ENCODE peak calls at places on chromosome 3, in ten cellular contexts. One of them, this sample, is unnamed.

GRCh38 chr3:126541628-126542339 is 16.9 kb downstream of the C3orf22 start:
- DNase-seq in breast epithelium: peak
- DNase-seq in GM12864: no peak
- DNase-seq in astrocyte: no peak
- DNase-seq in kidney epithelial cell: no peak
- DNase-seq in lung: no peak
- DNase-seq in pancreas: no peak
- DNase-seq in endothelial cell of umbilical vein: no peak
- DNase-seq in psoas muscle: no peak
- DNase-seq in CD8-positive, alpha-beta T cell: no peak
- DNase-seq in this sample: no peak

GRCh38 chr3:175146258-175146657 is 287.1 kb downstream of the NAALADL2 start:
- DNase-seq in lung: no peak
- DNase-seq in endothelial cell of umbilical vein: peak
- DNase-seq in astrocyte: no peak
- DNase-seq in breast epithelium: no peak
- DNase-seq in psoas muscle: no peak
- DNase-seq in CD8-positive, alpha-beta T cell: no peak
- DNase-seq in GM12864: no peak
- DNase-seq in pancreas: no peak
- DNase-seq in kidney epithelial cell: no peak
- DNase-seq in this sample: no peak

GRCh38 chr3:126446791-126447190 is 28.9 kb downstream of the ZXDC start:
- DNase-seq in lung: no peak
- DNase-seq in CD8-positive, alpha-beta T cell: no peak
- DNase-seq in breast epithelium: no peak
- DNase-seq in endothelial cell of umbilical vein: no peak
- DNase-seq in GM12864: no peak
- DNase-seq in psoas muscle: no peak
- DNase-seq in astrocyte: no peak
- DNase-seq in kidney epithelial cell: no peak
- DNase-seq in pancreas: no peak
- DNase-seq in this sample: no peak

GRCh38 chr3:135762188-135762853 is 203.2 kb upstream of the PPP2R3A start:
- DNase-seq in astrocyte: no peak
- DNase-seq in CD8-positive, alpha-beta T cell: no peak
- DNase-seq in pancreas: no peak
- DNase-seq in breast epithelium: no peak
- DNase-seq in kidney epithelial cell: no peak
- DNase-seq in endothelial cell of umbilical vein: no peak
- DNase-seq in psoas muscle: no peak
- DNase-seq in lung: no peak
- DNase-seq in GM12864: no peak
- DNase-seq in this sample: no peak

GRCh38 chr3:13352621-13353131 is 67.4 kb downstream of the NUP210 start:
- DNase-seq in astrocyte: peak
- DNase-seq in kidney epithelial cell: peak
- DNase-seq in lung: no peak
- DNase-seq in pancreas: no peak
- DNase-seq in psoas muscle: no peak
- DNase-seq in endothelial cell of umbilical vein: no peak
- DNase-seq in CD8-positive, alpha-beta T cell: peak
- DNase-seq in GM12864: no peak
- DNase-seq in breast epithelium: no peak
- DNase-seq in this sample: no peak

GRCh38 chr3:104987859-104988258 is 378.9 kb upstream of the ALCAM start:
- DNase-seq in GM12864: no peak
- DNase-seq in CD8-positive, alpha-beta T cell: no peak
- DNase-seq in kidney epithelial cell: no peak
- DNase-seq in breast epithelium: no peak
- DNase-seq in psoas muscle: no peak
- DNase-seq in endothelial cell of umbilical vein: no peak
- DNase-seq in pancreas: no peak
- DNase-seq in astrocyte: no peak
- DNase-seq in lung: no peak
- DNase-seq in this sample: no peak

GRCh38 chr3:9746330-9746729 is 3.4 kb upstream of the OGG1 start:
- DNase-seq in kidney epithelial cell: peak
- DNase-seq in breast epithelium: no peak
- DNase-seq in endothelial cell of umbilical vein: peak
- DNase-seq in astrocyte: peak
- DNase-seq in GM12864: no peak
- DNase-seq in lung: no peak
- DNase-seq in CD8-positive, alpha-beta T cell: no peak
- DNase-seq in pancreas: no peak
- DNase-seq in psoas muscle: no peak
- DNase-seq in this sample: no peak

GRCh38 chr3:145087038-145087437 is 1073.9 kb downstream of the PLOD2 start:
- DNase-seq in pancreas: no peak
- DNase-seq in CD8-positive, alpha-beta T cell: no peak
- DNase-seq in endothelial cell of umbilical vein: no peak
- DNase-seq in breast epithelium: no peak
- DNase-seq in kidney epithelial cell: no peak
- DNase-seq in psoas muscle: no peak
- DNase-seq in astrocyte: no peak
- DNase-seq in lung: no peak
- DNase-seq in GM12864: no peak
- DNase-seq in this sample: no peak

GRCh38 chr3:40312661-40313226 is 3.2 kb downstream of the EIF1B start:
- DNase-seq in GM12864: no peak
- DNase-seq in breast epithelium: no peak
- DNase-seq in endothelial cell of umbilical vein: no peak
- DNase-seq in astrocyte: peak
- DNase-seq in lung: no peak
- DNase-seq in psoas muscle: no peak
- DNase-seq in CD8-positive, alpha-beta T cell: no peak
- DNase-seq in kidney epithelial cell: no peak
- DNase-seq in pancreas: no peak
- DNase-seq in this sample: no peak

GRCh38 chr3:186824430-186825139 is 17.9 kb upstream of the ADIPOQ start:
- DNase-seq in kidney epithelial cell: no peak
- DNase-seq in GM12864: no peak
- DNase-seq in psoas muscle: no peak
- DNase-seq in breast epithelium: no peak
- DNase-seq in astrocyte: no peak
- DNase-seq in CD8-positive, alpha-beta T cell: no peak
- DNase-seq in endothelial cell of umbilical vein: no peak
- DNase-seq in lung: no peak
- DNase-seq in pancreas: no peak
- DNase-seq in this sample: no peak

GRCh38 chr3:186828340-186828739 is 14.2 kb upstream of the ADIPOQ start:
- DNase-seq in GM12864: no peak
- DNase-seq in astrocyte: no peak
- DNase-seq in breast epithelium: no peak
- DNase-seq in psoas muscle: no peak
- DNase-seq in lung: no peak
- DNase-seq in pancreas: no peak
- DNase-seq in kidney epithelial cell: no peak
- DNase-seq in CD8-positive, alpha-beta T cell: no peak
- DNase-seq in endothelial cell of umbilical vein: no peak
- DNase-seq in this sample: no peak

GRCh38 chr3:186825294-186825821 is 17.2 kb upstream of the ADIPOQ start:
- DNase-seq in lung: no peak
- DNase-seq in GM12864: no peak
- DNase-seq in CD8-positive, alpha-beta T cell: no peak
- DNase-seq in endothelial cell of umbilical vein: no peak
- DNase-seq in pancreas: peak
- DNase-seq in kidney epithelial cell: no peak
- DNase-seq in astrocyte: peak
- DNase-seq in psoas muscle: peak
- DNase-seq in breast epithelium: no peak
- DNase-seq in this sample: no peak

GRCh38 chr3:186826978-186827857 is 15.3 kb upstream of the ADIPOQ start:
- DNase-seq in astrocyte: peak
- DNase-seq in psoas muscle: peak
- DNase-seq in GM12864: no peak
- DNase-seq in kidney epithelial cell: no peak
- DNase-seq in pancreas: peak
- DNase-seq in CD8-positive, alpha-beta T cell: peak
- DNase-seq in lung: peak
- DNase-seq in endothelial cell of umbilical vein: peak
- DNase-seq in breast epithelium: peak
- DNase-seq in this sample: no peak

GRCh38 chr3:186826316-186826977 is 16.1 kb upstream of the ADIPOQ start:
- DNase-seq in pancreas: peak
- DNase-seq in endothelial cell of umbilical vein: no peak
- DNase-seq in kidney epithelial cell: no peak
- DNase-seq in astrocyte: no peak
- DNase-seq in lung: no peak
- DNase-seq in GM12864: no peak
- DNase-seq in breast epithelium: no peak
- DNase-seq in psoas muscle: no peak
- DNase-seq in CD8-positive, alpha-beta T cell: no peak
- DNase-seq in this sample: no peak
- H3K4me3 ChIP-seq in pancreas: no peak
- H3K4me3 ChIP-seq in endothelial cell of umbilical vein: peak
- H3K4me3 ChIP-seq in kidney epithelial cell: peak
- H3K4me3 ChIP-seq in astrocyte: peak
- H3K4me3 ChIP-seq in lung: no peak
- H3K4me3 ChIP-seq in GM12864: peak
- H3K4me3 ChIP-seq in breast epithelium: peak
- H3K4me3 ChIP-seq in psoas muscle: peak
- H3K4me3 ChIP-seq in CD8-positive, alpha-beta T cell: no peak
- H3K4me3 ChIP-seq in this sample: peak

DNA sequence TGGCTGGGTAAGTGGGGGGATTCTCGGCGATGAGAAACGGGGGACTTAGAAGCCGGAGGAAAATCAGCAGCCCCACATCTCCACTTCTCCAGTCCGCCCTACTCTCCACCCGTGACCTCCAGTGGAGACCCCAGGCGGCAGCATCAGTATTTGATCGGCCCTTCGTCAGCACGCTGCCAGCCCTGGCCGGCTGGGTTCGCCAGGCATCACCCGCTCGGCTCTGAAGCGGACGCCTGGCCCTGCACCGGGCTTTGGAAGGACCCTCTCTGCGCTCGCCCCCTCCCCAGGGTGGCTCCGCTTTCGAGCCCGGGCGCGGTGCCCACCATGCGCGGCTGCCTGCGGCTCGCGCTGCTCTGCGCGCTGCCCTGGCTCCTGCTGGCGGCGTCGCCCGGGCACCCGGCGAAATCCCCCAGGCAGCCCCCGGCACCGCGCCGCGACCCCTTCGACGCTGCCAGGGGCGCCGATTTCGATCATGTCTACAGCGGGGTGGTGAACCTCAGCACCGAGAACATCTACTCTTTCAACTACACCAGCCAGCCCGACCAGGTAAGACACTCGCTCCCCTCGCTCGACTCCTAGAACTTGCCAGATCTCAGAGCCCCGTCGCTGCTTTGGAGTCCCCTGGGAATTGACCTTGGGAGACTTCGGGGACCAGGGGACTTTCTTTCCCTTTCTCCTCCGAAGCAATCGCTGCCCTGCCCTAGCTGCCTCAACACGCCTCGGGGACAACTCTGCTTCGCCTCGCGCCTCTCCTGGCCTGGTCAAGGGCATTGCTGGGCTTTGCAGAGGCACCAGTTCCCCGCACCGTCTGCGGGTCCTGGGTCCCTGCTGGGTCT is 561 bp downstream of the SIDT1 start:
- DNase-seq in endothelial cell of umbilical vein: peak
- DNase-seq in GM12864: no peak
- DNase-seq in astrocyte: no peak
- DNase-seq in pancreas: peak
- DNase-seq in CD8-positive, alpha-beta T cell: peak
- DNase-seq in psoas muscle: peak
- DNase-seq in lung: no peak
- DNase-seq in kidney epithelial cell: no peak
- DNase-seq in breast epithelium: no peak
- DNase-seq in this sample: no peak
- TF ChIP-seq CTCF in endothelial cell of umbilical vein: no peak
- TF ChIP-seq CTCF in GM12864: peak
- TF ChIP-seq CTCF in astrocyte: no peak
- TF ChIP-seq CTCF in pancreas: no peak
- TF ChIP-seq CTCF in CD8-positive, alpha-beta T cell: no peak
- TF ChIP-seq CTCF in psoas muscle: no peak
- TF ChIP-seq CTCF in lung: no peak
- TF ChIP-seq CTCF in kidney epithelial cell: no peak
- TF ChIP-seq CTCF in breast epithelium: no peak
- TF ChIP-seq CTCF in this sample: peak

DNA sequence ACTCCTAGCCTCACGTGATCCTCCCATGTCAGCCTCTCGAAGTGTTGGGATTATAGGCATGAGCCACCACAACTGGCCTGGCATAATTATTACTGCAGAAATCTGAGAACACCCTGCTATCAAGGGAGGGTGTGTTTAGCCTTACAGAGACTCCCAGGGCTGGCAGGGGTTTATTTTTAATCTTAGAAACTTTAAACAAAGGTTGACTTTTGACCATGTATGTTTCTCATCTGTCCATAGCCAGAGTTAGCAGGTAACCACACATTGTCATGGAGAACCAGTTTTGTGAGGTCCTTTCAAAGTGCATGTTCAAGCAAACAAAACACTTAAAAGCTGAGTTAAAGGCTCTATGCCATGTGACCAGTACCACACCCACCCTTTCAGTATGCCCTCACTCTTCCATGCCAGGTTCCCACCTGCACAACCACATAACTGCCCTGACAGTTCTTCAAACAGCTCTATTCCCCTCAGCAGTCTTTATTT is 11.1 kb downstream of the SIAH2 start:
- DNase-seq in endothelial cell of umbilical vein: no peak
- DNase-seq in psoas muscle: no peak
- DNase-seq in astrocyte: no peak
- DNase-seq in pancreas: no peak
- DNase-seq in kidney epithelial cell: no peak
- DNase-seq in GM12864: no peak
- DNase-seq in lung: peak
- DNase-seq in CD8-positive, alpha-beta T cell: no peak
- DNase-seq in breast epithelium: no peak
- DNase-seq in this sample: no peak
- H3K4me3 ChIP-seq in endothelial cell of umbilical vein: no peak
- H3K4me3 ChIP-seq in psoas muscle: no peak
- H3K4me3 ChIP-seq in astrocyte: no peak
- H3K4me3 ChIP-seq in pancreas: no peak
- H3K4me3 ChIP-seq in kidney epithelial cell: no peak
- H3K4me3 ChIP-seq in GM12864: no peak
- H3K4me3 ChIP-seq in lung: no peak
- H3K4me3 ChIP-seq in CD8-positive, alpha-beta T cell: no peak
- H3K4me3 ChIP-seq in breast epithelium: no peak
- H3K4me3 ChIP-seq in this sample: no peak

GRCh38 chr3:69020424-69020823 is 6.9 kb upstream of the EOGT start:
- DNase-seq in GM12864: no peak
- DNase-seq in breast epithelium: no peak
- DNase-seq in kidney epithelial cell: no peak
- DNase-seq in pancreas: no peak
- DNase-seq in astrocyte: no peak
- DNase-seq in psoas muscle: no peak
- DNase-seq in CD8-positive, alpha-beta T cell: no peak
- DNase-seq in lung: no peak
- DNase-seq in endothelial cell of umbilical vein: no peak
- DNase-seq in this sample: no peak
- TF ChIP-seq CTCF in GM12864: peak
- TF ChIP-seq CTCF in breast epithelium: no peak
- TF ChIP-seq CTCF in kidney epithelial cell: no peak
- TF ChIP-seq CTCF in pancreas: no peak
- TF ChIP-seq CTCF in astrocyte: no peak
- TF ChIP-seq CTCF in psoas muscle: no peak
- TF ChIP-seq CTCF in CD8-positive, alpha-beta T cell: peak
- TF ChIP-seq CTCF in lung: no peak
- TF ChIP-seq CTCF in endothelial cell of umbilical vein: no peak
- TF ChIP-seq CTCF in this sample: peak